ENCODE peak calls at places on chromosomes 1 and 21, in six cellular contexts. Q is HCT116, U is GM12878, S is H1, J is K562, K is HepG2. N is an unnamed sample.

GRCh38 chr1:150974580-150975478 is at the start of gene CERS2:
- DNase-seq in Q (no peak), U (no peak), S (no peak), K (peak; percentile 52), J (peak; percentile 87), N (peak; percentile 95)

GRCh38 chr1:172144445-172145060 is 275.9 kb upstream of the C1orf105 start:
- DNase-seq in J (no peak), S (no peak), K (no peak), U (no peak), Q (no peak), N (peak; percentile 50)

GRCh38 chr1:114716304-114717158 is at the start of gene NRAS:
- DNase-seq in Q (peak; percentile 79), U (peak; percentile 56), S (peak; percentile 73), J (peak; percentile 96), K (peak; percentile 81), N (peak; percentile 92)

GRCh38 chr1:1204998-1205768 is 1.2 kb downstream of the TNFRSF18 start:
- DNase-seq in S (no peak), J (no peak), K (no peak), U (no peak), Q (no peak), N (peak; percentile 49)

GRCh38 chr1:53465023-53465957 is 6.1 kb downstream of the DMRTB1 start:
- DNase-seq in K (no peak), U (no peak), S (no peak), J (no peak), Q (no peak), N (peak; percentile 65)

GRCh38 chr1:70896224-70896623 is 151.4 kb downstream of the PTGER3 start:
- DNase-seq in U (no peak), J (no peak), Q (no peak), S (no peak), K (no peak), N (no peak)

GRCh38 chr1:46352363-46352762 is 11.8 kb downstream of the NSUN4 start:
- DNase-seq in S (no peak), U (no peak), K (no peak), Q (no peak), J (no peak), N (no peak)

GRCh38 chr1:102852583-102852982 is 255.7 kb downstream of the COL11A1 start:
- DNase-seq in K (no peak), S (no peak), J (no peak), U (no peak), Q (no peak), N (peak; percentile 21)

GRCh38 chr1:9824702-9825089 is 931 bp upstream of the CLSTN1 start:
- DNase-seq in U (no peak), S (no peak), K (no peak), J (no peak), Q (no peak), N (no peak)

GRCh38 chr1:208080396-208081276 is 163.5 kb downstream of the PLXNA2 start:
- DNase-seq in J (no peak), U (no peak), S (no peak), Q (no peak), K (no peak), N (no peak)

GRCh38 chr1:110948038-110948810 is 15.5 kb downstream of the LRIF1 start:
- DNase-seq in U (no peak), S (no peak), K (no peak), Q (no peak), J (no peak), N (no peak)

GRCh38 chr1:81949421-81949820 is 148.7 kb downstream of the ADGRL2 start:
- DNase-seq in Q (no peak), U (no peak), J (no peak), K (no peak), S (no peak), N (no peak)

GRCh38 chr21:46550511-46550941 is 54.4 kb downstream of the S100B start:
- DNase-seq in K (no peak), Q (no peak), J (no peak), U (no peak), S (no peak), N (no peak)

GRCh38 chr21:17492415-17493168 is 20.3 kb upstream of the CXADR start:
- DNase-seq in U (no peak), K (peak; percentile 21), J (no peak), Q (no peak), S (no peak), N (no peak)

GRCh38 chr1:219716611-219717114 is 103.8 kb upstream of the ZC3H11B start:
- DNase-seq in U (no peak), Q (no peak), S (no peak), J (no peak), K (no peak), N (no peak)

GRCh38 chr1:226566234-226566633 is 17.7 kb downstream of the STUM start:
- DNase-seq in J (no peak), Q (no peak), S (no peak), K (no peak), U (no peak), N (no peak)

GRCh38 chr1:99137546-99138206 is 126.6 kb upstream of the PLPPR4 start:
- DNase-seq in S (no peak), J (no peak), K (no peak), U (no peak), Q (no peak), N (no peak)

GRCh38 chr1:213884942-213885341 is 102.8 kb upstream of the PROX1 start:
- DNase-seq in K (no peak), S (no peak), J (no peak), Q (no peak), U (no peak), N (no peak)

GRCh38 chr1:41245659-41246058 is 3.6 kb upstream of the SCMH1 start:
- DNase-seq in Q (no peak), U (no peak), S (no peak), J (peak; percentile 42), K (no peak), N (no peak)

GRCh38 chr1:12047120-12047876 is 15.8 kb upstream of the TNFRSF8 start:
- DNase-seq in J (no peak), S (no peak), U (peak; percentile 94), Q (no peak), K (no peak), N (no peak)

GRCh38 chr1:3749512-3749911 is 2.7 kb upstream of the CCDC27 start:
- DNase-seq in S (no peak), K (no peak), U (no peak), Q (no peak), J (no peak), N (no peak)

GRCh38 chr1:204580862-204581261 is 64.7 kb downstream of the MDM4 start:
- DNase-seq in S (no peak), U (no peak), K (no peak), J (no peak), Q (no peak), N (no peak)

GRCh38 chr1:48248356-48248755 is 25.8 kb downstream of the SLC5A9 start:
- DNase-seq in S (no peak), J (no peak), K (no peak), Q (no peak), U (no peak), N (no peak)

GRCh38 chr1:27527223-27527856 is 37.4 kb upstream of the WASF2 start:
- DNase-seq in S (peak; percentile 80), Q (no peak), U (no peak), K (no peak), J (peak; percentile 90), N (peak; percentile 80)

GRCh38 chr21:44487831-44488230 is 32.5 kb downstream of the LRRC3 start:
- DNase-seq in K (peak; percentile 30), U (no peak), S (peak; percentile 43), J (peak; percentile 66), Q (peak; percentile 28), N (no peak)
- TF ChIP-seq CTCF in K (peak; percentile 76), U (peak; percentile 22), S (peak; percentile 79), J (peak; percentile 78), Q (no peak), N (peak; percentile 60)

DNA sequence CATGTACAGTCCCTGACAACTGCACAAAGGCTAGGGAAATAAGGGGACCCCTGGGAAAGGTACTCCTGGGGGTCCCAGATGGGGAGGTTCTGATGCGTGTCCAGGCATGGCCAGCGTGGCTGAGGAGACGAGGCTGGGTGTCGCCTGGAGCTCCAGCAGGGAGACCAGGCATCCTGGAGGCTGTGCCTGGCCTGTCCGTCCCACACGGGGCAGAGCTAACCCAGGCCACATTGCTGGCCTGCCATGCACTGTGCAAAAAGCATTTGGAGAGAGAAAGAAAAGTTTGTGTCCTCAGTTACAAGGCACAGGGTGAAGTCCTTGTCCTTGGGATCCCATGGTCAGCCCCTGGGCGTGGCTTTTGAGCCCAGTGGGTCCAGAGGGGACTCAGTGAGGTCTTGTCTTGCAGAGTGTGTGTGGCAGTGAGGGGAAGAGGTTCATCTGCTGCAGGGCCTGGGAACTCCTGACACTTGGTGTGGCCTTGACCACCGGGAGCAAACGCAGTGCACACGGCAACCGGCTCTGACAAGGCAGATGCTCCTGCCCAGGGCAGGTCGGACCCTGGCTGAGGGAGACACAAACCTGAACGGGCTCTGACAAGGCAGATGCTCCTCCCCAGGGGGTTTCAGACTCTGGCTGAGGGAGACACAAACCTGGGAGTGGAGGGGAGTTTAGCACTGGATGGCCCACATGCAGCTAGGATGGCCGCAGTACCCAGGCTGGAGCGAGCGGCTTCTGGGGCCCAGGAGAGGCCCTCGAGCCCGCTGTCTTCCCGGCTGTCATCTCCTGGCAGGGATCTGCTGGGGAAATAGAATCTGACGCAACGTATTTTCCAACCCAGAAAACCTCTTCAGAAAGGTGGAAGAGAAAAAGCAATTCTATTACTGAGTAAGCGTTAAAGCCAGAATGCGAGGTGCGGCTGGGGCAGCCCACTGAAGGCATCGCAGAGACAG is 37.3 kb upstream of the COL18A1 start:
- DNase-seq in S (no peak), U (no peak), J (no peak), K (peak; percentile 60), Q (no peak), N (peak; percentile 64)
- TF ChIP-seq YY1 in S (no peak), U (no peak), J (no peak), K (no peak), Q (no peak), N (no peak)

GRCh38 chr1:91402023-91402422 is 2.6 kb downstream of the HFM1 start:
- DNase-seq in S (no peak), K (peak; percentile 3), Q (no peak), U (no peak), J (peak; percentile 20), N (peak; percentile 33)

GRCh38 chr1:91404151-91405012 is at the start of gene HFM1:
- DNase-seq in Q (peak; percentile 41), U (no peak), J (peak; percentile 92), S (no peak), K (peak; percentile 59), N (peak; percentile 92)

GRCh38 chr1:91406773-91407389 is 2.2 kb upstream of the HFM1 start:
- DNase-seq in U (no peak), S (no peak), K (peak; percentile 2), Q (no peak), J (peak; percentile 41), N (no peak)
- TF ChIP-seq CTCF in U (no peak), S (no peak), K (peak; percentile 39), Q (peak; percentile 34), J (peak; percentile 63), N (peak; percentile 51)

GRCh38 chr1:233025156-233025555 is 74.7 kb downstream of the NTPCR start:
- DNase-seq in S (peak; percentile 50), K (peak; percentile 18), J (peak; percentile 39), U (no peak), Q (no peak), N (peak; percentile 55)

GRCh38 chr1:233019921-233020320 is 69.5 kb downstream of the NTPCR start:
- DNase-seq in U (no peak), K (no peak), S (no peak), Q (no peak), J (no peak), N (no peak)

GRCh38 chr1:233022246-233022645 is 71.8 kb downstream of the NTPCR start:
- DNase-seq in U (no peak), J (no peak), K (no peak), Q (no peak), S (no peak), N (no peak)

GRCh38 chr1:233020441-233020840 is 70.0 kb downstream of the NTPCR start:
- DNase-seq in Q (no peak), J (no peak), S (no peak), K (no peak), U (no peak), N (no peak)

GRCh38 chr1:233025566-233025965 is 75.2 kb downstream of the NTPCR start:
- DNase-seq in S (no peak), J (no peak), Q (no peak), K (no peak), U (no peak), N (no peak)
- TF ChIP-seq YY1 in S (no peak), J (no peak), Q (no peak), K (no peak), U (no peak), N (no peak)